ENCODE peak calls at places on chromosomes 13 and 19, in six cellular contexts. O is neural crest cell, K is choroid plexus epithelial cell, C is progenitor cell of endocrine pancreas, Z is lower lobe of right lung, M is fibroblast of pulmonary artery. B is an unnamed sample.

GRCh38 chr19:15195987-15196682 is 4.7 kb downstream of the NOTCH3 start:
- DNase-seq in O (no peak), K (no peak), C (peak), Z (peak), M (no peak), B (no peak)

GRCh38 chr19:31139871-31140505 is 209.2 kb downstream of the TSHZ3 start:
- DNase-seq in O (no peak), K (peak), C (no peak), Z (no peak), M (peak), B (no peak)

GRCh38 chr13:65292488-65292901 is 1937.6 kb downstream of the PCDH9 start:
- DNase-seq in O (no peak), K (peak), C (no peak), Z (no peak), M (peak), B (no peak)

GRCh38 chr13:32893176-32893575 is 123.0 kb upstream of the KL start:
- DNase-seq in O (no peak), K (no peak), C (no peak), Z (no peak), M (no peak), B (no peak)

GRCh38 chr13:44668707-44669106 is 92.6 kb upstream of the TSC22D1 start:
- DNase-seq in O (no peak), K (peak), C (no peak), Z (no peak), M (no peak), B (no peak)

GRCh38 chr13:99296270-99296865 is 10.8 kb downstream of the GPR183 start:
- DNase-seq in O (no peak), K (peak), C (no peak), Z (no peak), M (no peak), B (no peak)

GRCh38 chr13:99356216-99357089 is 49.3 kb upstream of the GPR183 start:
- DNase-seq in O (no peak), K (peak), C (no peak), Z (peak), M (peak), B (peak)

GRCh38 chr19:11375143-11375948 is 880 bp downstream of the SWSAP1 start:
- DNase-seq in O (no peak), K (no peak), C (no peak), Z (peak), M (no peak), B (peak)

GRCh38 chr13:73440296-73440895 is 381.6 kb downstream of the KLF5 start:
- DNase-seq in O (no peak), K (peak), C (no peak), Z (no peak), M (peak), B (no peak)

GRCh38 chr19:54189668-54190502 is 505 bp upstream of the MBOAT7 start:
- DNase-seq in O (peak), K (peak), C (peak), Z (peak), M (peak), B (peak)
- TF ChIP-seq CTCF in O (no peak), K (no peak), C (no peak), Z (no peak), M (no peak), B (no peak)

GRCh38 chr13:89694471-89694870 is 1653.0 kb upstream of the MIR17HG start:
- DNase-seq in O (no peak), K (no peak), C (no peak), Z (no peak), M (no peak), B (no peak)

DNA sequence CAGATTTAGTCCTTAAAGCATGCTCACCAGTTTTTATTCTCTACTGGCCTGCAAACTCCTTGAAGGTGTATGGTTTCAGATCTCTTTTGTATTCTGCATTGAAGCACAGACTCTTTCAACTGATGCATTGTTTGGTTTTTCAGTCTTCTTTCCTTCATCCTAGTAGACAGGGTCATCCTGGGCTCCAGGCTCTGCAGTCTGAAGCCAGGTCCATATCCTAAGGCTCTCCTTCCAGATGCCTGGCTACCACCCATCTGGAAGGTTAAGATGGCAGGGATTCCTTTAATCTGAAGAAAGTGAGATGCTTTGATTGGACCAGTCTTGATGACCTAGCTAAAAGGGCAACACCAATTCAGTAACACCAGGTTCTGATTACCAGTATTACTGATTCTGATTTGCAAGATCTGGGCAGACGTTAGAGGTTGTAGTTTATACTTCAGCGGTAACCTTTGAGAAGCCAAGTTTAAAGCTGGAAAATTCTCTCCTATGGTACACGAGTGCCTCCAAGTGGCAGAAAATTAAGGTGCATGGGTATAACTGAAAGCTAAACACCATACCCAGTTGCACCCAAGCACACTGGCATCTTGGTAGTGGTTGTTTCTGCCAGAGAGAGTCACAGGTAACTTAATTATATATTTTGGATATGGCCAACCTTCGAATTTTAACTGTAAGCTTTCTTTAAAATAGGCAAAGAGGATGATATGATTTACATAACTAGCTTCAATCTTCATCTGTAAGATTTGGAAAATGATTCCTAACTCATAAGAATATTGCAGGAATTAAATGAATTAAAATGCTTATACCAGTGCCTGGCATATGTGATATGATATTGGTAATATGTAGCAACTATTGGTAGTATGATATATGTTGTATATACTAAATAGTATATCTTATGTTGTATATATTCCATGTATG is 1651.9 kb upstream of the MIR17HG start:
- DNase-seq in O (peak), K (peak), C (peak), Z (no peak), M (peak), B (no peak)
- TF ChIP-seq CTCF in O (peak), K (peak), C (peak), Z (peak), M (peak), B (no peak)

DNA sequence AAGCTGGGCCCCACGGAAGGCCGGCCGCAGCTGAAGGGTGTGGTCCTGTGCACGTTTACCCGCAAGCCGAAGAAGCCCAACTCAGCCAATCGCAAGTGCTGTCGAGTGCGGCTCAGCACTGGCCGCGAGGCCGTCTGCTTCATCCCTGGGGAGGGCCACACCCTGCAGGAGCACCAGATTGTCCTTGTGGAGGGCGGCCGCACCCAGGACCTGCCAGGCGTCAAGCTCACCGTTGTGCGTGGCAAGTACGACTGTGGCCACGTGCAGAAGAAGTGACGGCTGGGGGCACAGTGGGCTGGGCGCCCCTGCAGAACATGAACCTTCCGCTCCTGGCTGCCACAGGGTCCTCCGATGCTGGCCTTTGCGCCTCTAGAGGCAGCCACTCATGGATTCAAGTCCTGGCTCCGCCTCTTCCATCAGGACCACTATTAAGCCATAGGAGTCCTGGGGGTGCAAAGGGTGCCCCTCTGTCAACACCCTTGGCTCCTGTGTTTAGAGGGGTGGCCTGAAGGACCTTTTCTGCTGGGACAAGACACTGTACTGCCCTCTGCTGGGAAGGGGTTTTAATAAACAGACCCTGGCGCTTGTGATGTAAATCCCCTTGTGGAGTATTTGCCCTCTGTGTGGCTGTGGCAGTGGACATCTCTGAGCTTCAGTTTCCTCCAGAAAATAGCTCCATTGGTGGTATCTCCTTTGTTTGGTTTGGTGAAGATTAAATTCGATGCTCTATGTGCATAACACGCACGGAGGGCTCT is 1.9 kb downstream of the MRPS12 start:
- DNase-seq in O (peak), K (peak), C (no peak), Z (no peak), M (peak), B (peak)
- TF ChIP-seq CTCF in O (peak), K (peak), C (peak), Z (peak), M (peak), B (peak)

GRCh38 chr13:98141509-98141908 is 1.4 kb upstream of the FARP1 start:
- DNase-seq in O (no peak), K (no peak), C (no peak), Z (no peak), M (no peak), B (no peak)

GRCh38 chr13:98141938-98142426 is 912 bp upstream of the FARP1 start:
- DNase-seq in O (no peak), K (no peak), C (no peak), Z (peak), M (no peak), B (no peak)

GRCh38 chr13:98143157-98143553 is 261 bp downstream of the FARP1 start:
- DNase-seq in O (peak), K (no peak), C (no peak), Z (peak), M (no peak), B (no peak)

GRCh38 chr13:98143601-98144500 is 957 bp downstream of the FARP1 start:
- DNase-seq in O (peak), K (peak), C (no peak), Z (peak), M (peak), B (no peak)

GRCh38 chr13:98142427-98143156 is at the start of gene FARP1:
- DNase-seq in O (peak), K (peak), C (peak), Z (peak), M (peak), B (no peak)
- TF ChIP-seq CTCF in O (peak), K (no peak), C (peak), Z (peak), M (no peak), B (no peak)

B was measured in CD4-positive, alpha-beta T cell.